ENCODE peak calls at places on chromosomes 16 and 17, in nine cellular contexts. D is uterus; M is SK-N-SH; E is CD4-positive, CD25-positive, alpha-beta regulatory T cell; Q is CD8-positive, alpha-beta memory T cell; S is adipocyte; Z is prostate gland; G is fibroblast of lung; N is neuronal stem cell. O is an unnamed sample. For H3K9me3 and H3K27me3, the result is how much of the 10 kb centered on the place peaks cover.

GRCh38 chr16:6864670-6865069 is 468.0 kb upstream of the RBFOX1 start:
- DNase-seq in D (no peak), E (no peak), N (no peak), Q (no peak), Z (no peak), G (no peak), S (no peak), M (no peak), O (no peak)

GRCh38 chr17:14198013-14198412 is 38.6 kb downstream of the CDRT15 start:
- DNase-seq in M (peak), Q (no peak), E (no peak), S (no peak), G (no peak), N (no peak), Z (no peak), D (no peak), O (no peak)

GRCh38 chr16:83298541-83298940 is 509.2 kb upstream of the HSBP1 start:
- DNase-seq in S (no peak), D (no peak), N (no peak), G (no peak), M (no peak), E (no peak), Q (no peak), Z (no peak), O (no peak)

GRCh38 chr17:39222151-39222550 is 3.6 kb downstream of the STAC2 start:
- DNase-seq in E (no peak), Q (no peak), S (no peak), G (no peak), M (no peak), Z (peak), N (no peak), D (no peak), O (no peak)

GRCh38 chr17:81365148-81365600 is 30.1 kb upstream of the BAHCC1 start:
- DNase-seq in Q (no peak), D (peak), E (no peak), Z (peak), G (peak), S (peak), N (no peak), M (no peak), O (no peak)

GRCh38 chr16:6012716-6013115 is 915.1 kb upstream of the EEF2KMT start:
- DNase-seq in G (no peak), S (no peak), M (no peak), Q (no peak), Z (no peak), E (no peak), D (no peak), N (no peak), O (no peak)

GRCh38 chr17:48113201-48113676 is 5.7 kb downstream of the SNX11 start:
- DNase-seq in S (no peak), E (peak), Q (peak), M (no peak), Z (no peak), G (no peak), D (no peak), N (no peak), O (peak)

GRCh38 chr17:2267354-2267753 is 36.2 kb downstream of the SMG6 start:
- DNase-seq in M (peak), N (no peak), S (no peak), Q (no peak), E (no peak), Z (no peak), D (no peak), G (no peak), O (no peak)

GRCh38 chr17:17381438-17382059 is 78.4 kb downstream of the NT5M start:
- DNase-seq in N (no peak), S (no peak), Z (no peak), D (no peak), E (no peak), G (no peak), Q (no peak), M (no peak), O (no peak)

GRCh38 chr17:83178533-83179201 is 99.3 kb downstream of the METRNL start:
- DNase-seq in Q (no peak), G (no peak), D (peak), M (no peak), S (no peak), E (no peak), N (no peak), Z (no peak), O (no peak)
- H3K9me3 ChIP-seq in Q (under half), G (under half), D (under half), M (under half), S (under half), E (under half), N (under half), Z (under half), O (under half)

GRCh38 chr17:77028900-77029299 is 111.9 kb upstream of the SEC14L1 start:
- DNase-seq in Z (no peak), G (no peak), Q (no peak), D (no peak), N (no peak), M (no peak), S (no peak), E (no peak), O (no peak)
- H3K27me3 ChIP-seq in Z (under half), G (under half), Q (under half), D (under half), N (under half), M (under half), S (under half), E (under half), O (under half)

GRCh38 chr16:1732071-1732470 is 26.1 kb downstream of the MAPK8IP3 start:
- DNase-seq in G (no peak), M (no peak), N (no peak), D (no peak), Q (no peak), E (no peak), S (no peak), Z (no peak), O (no peak)

GRCh38 chr16:1731073-1731472 is 25.1 kb downstream of the MAPK8IP3 start:
- DNase-seq in Z (no peak), G (no peak), N (no peak), Q (no peak), E (no peak), M (no peak), S (no peak), D (no peak), O (no peak)

GRCh38 chr16:1731603-1732002 is 25.6 kb downstream of the MAPK8IP3 start:
- DNase-seq in S (no peak), Q (no peak), M (no peak), G (no peak), D (no peak), E (no peak), N (no peak), Z (no peak), O (no peak)

GRCh38 chr16:1734123-1734522 is 28.1 kb downstream of the MAPK8IP3 start:
- DNase-seq in E (no peak), G (no peak), S (no peak), Q (no peak), Z (no peak), N (no peak), D (no peak), M (no peak), O (no peak)

DNA sequence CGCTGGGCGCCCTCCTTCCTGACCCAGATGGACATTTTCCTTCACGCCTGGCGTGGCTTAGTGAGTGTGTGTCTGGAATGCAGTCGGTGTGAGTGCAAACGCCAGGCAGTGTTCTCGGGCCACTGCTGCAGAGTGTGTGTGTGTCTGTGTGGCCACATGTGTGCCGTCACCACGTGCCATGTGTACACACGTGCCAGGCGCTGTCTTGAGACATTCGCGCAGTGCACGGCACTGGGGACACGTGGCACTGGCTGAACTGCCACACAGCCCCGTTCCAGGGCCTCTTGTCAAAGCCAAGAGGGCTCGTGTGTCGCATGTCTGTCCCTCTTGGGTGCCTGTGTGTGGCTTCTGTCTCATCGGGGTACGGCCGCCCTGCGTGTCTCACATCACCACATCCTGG is 28.8 kb downstream of the MAPK8IP3 start:
- DNase-seq in Q (no peak), M (no peak), G (no peak), E (no peak), Z (no peak), N (no peak), D (no peak), S (no peak), O (no peak)
- H3K9me3 ChIP-seq in Q (under half), M (under half), G (under half), E (under half), Z (under half), N (under half), D (under half), S (under half), O (under half)

GRCh38 chr17:83145358-83145738 is 65.9 kb downstream of the METRNL start:
- DNase-seq in E (no peak), S (no peak), M (no peak), D (no peak), N (no peak), Q (no peak), G (no peak), Z (no peak), O (no peak)
- H3K27me3 ChIP-seq in E (under half), S (under half), M (under half), D (under half), N (under half), Q (under half), G (under half), Z (under half), O (under half)